ENCODE peak calls at places on chromosomes 4 and X, in six cellular contexts. L is naive thymus-derived CD8-positive, alpha-beta T cell; D is GM23248; Y is cardiac muscle cell; O is M059J; U is left lung. T is an unnamed sample.

GRCh38 chr4:88457307-88458090 is 580 bp downstream of the HERC5 start:
- DNase-seq in L (peak; percentile 38), D (peak; percentile 65), Y (peak; percentile 66), O (peak; percentile 52), U (peak; percentile 91), T (peak; percentile 26)

GRCh38 chr4:158824425-158825274 is 55.8 kb downstream of the FNIP2 start:
- DNase-seq in L (no peak), D (peak; percentile 67), Y (peak; percentile 37), O (peak; percentile 55), U (no peak), T (no peak)

GRCh38 chrX:117969337-117969736 is 147.3 kb downstream of the KLHL13 start:
- DNase-seq in L (no peak), D (no peak), Y (no peak), O (no peak), U (no peak), T (no peak)

GRCh38 chrX:23888887-23889501 is 18.7 kb downstream of the APOO start:
- DNase-seq in L (no peak), D (peak; percentile 50), Y (no peak), O (peak; percentile 60), U (no peak), T (no peak)

GRCh38 chr4:185384877-185385465 is 10.8 kb downstream of the LRP2BP start:
- DNase-seq in L (no peak), D (no peak), Y (no peak), O (no peak), U (no peak), T (no peak)

GRCh38 chr4:53702334-53703266 is 111.3 kb upstream of the LNX1 start:
- DNase-seq in L (no peak), D (peak; percentile 86), Y (peak; percentile 16), O (peak; percentile 88), U (peak; percentile 85), T (peak; percentile 82)

GRCh38 chr4:116358633-116359222 is 726.6 kb downstream of the TRAM1L1 start:
- DNase-seq in L (no peak), D (peak; percentile 72), Y (peak; percentile 65), O (peak; percentile 58), U (no peak), T (no peak)

GRCh38 chrX:2679534-2680485 is 11.3 kb upstream of the CD99 start:
- DNase-seq in L (no peak), D (no peak), Y (no peak), O (peak; percentile 62), U (no peak), T (no peak)

GRCh38 chr4:38190717-38191178 is 230.6 kb downstream of the PTTG2 start:
- DNase-seq in L (no peak), D (peak; percentile 62), Y (peak; percentile 51), O (peak; percentile 90), U (no peak), T (peak; percentile 34)

GRCh38 chr4:5039800-5040199 is 11.5 kb upstream of the STK32B start:
- DNase-seq in L (no peak), D (no peak), Y (no peak), O (no peak), U (no peak), T (no peak)

GRCh38 chr4:19832388-19832787 is 419.3 kb upstream of the SLIT2 start:
- DNase-seq in L (no peak), D (peak; percentile 63), Y (no peak), O (peak; percentile 22), U (no peak), T (no peak)

GRCh38 chr4:81164623-81165416 is 50.2 kb downstream of the PRKG2 start:
- DNase-seq in L (no peak), D (peak; percentile 88), Y (no peak), O (peak; percentile 88), U (no peak), T (no peak)

GRCh38 chr4:7424553-7425111 is 10.1 kb downstream of the PSAPL1 start:
- DNase-seq in L (no peak), D (no peak), Y (no peak), O (no peak), U (peak; percentile 58), T (peak; percentile 57)

GRCh38 chrX:9337056-9337455 is 127.8 kb upstream of the TBL1X start:
- DNase-seq in L (no peak), D (peak; percentile 76), Y (no peak), O (no peak), U (no peak), T (peak; percentile 31)

GRCh38 chr4:153514001-153514526 is 47.9 kb downstream of the TMEM131L start:
- DNase-seq in L (no peak), D (peak; percentile 89), Y (no peak), O (peak; percentile 72), U (no peak), T (no peak)

GRCh38 chr4:88792268-88792781 is 94.7 kb upstream of the NAP1L5 start:
- DNase-seq in L (no peak), D (peak; percentile 86), Y (no peak), O (peak; percentile 73), U (no peak), T (no peak)

GRCh38 chrX:46554942-46555341 is 9.7 kb upstream of the ZNF674 start:
- DNase-seq in L (no peak), D (peak; percentile 62), Y (no peak), O (peak; percentile 34), U (no peak), T (no peak)

GRCh38 chr4:15765910-15766703 is 12.0 kb upstream of the CD38 start:
- DNase-seq in L (no peak), D (no peak), Y (no peak), O (peak; percentile 45), U (no peak), T (no peak)

GRCh38 chrX:45850197-45850774 is 649.6 kb upstream of the DIPK2B start:
- DNase-seq in L (no peak), D (peak; percentile 27), Y (peak; percentile 1), O (peak; percentile 56), U (no peak), T (no peak)

GRCh38 chrX:103656623-103657022 is 27.8 kb downstream of the TCEAL1 start:
- DNase-seq in L (no peak), D (peak; percentile 90), Y (no peak), O (peak; percentile 98), U (no peak), T (no peak)

GRCh38 chr4:62940229-62940628 is 1469.0 kb downstream of the TECRL start:
- DNase-seq in L (no peak), D (no peak), Y (no peak), O (no peak), U (no peak), T (no peak)

GRCh38 chr4:137124278-137124932 is 407.9 kb downstream of the PCDH18 start:
- DNase-seq in L (no peak), D (peak; percentile 87), Y (peak; percentile 60), O (peak; percentile 55), U (no peak), T (no peak)

GRCh38 chrX:727738-728621 is 97.4 kb downstream of the SHOX start:
- DNase-seq in L (no peak), D (peak; percentile 4), Y (peak; percentile 45), O (peak; percentile 1), U (no peak), T (no peak)

GRCh38 chr4:138560448-138560847 is 318.3 kb upstream of the SLC7A11 start:
- DNase-seq in L (no peak), D (no peak), Y (no peak), O (no peak), U (peak; percentile 53), T (no peak)

GRCh38 chr4:1512738-1513660 is 106.8 kb upstream of the NKX1-1 start:
- DNase-seq in L (peak; percentile 32), D (peak; percentile 52), Y (peak; percentile 79), O (no peak), U (peak; percentile 84), T (no peak)

GRCh38 chrX:5632061-5632614 is 596.5 kb downstream of the NLGN4X start:
- DNase-seq in L (no peak), D (no peak), Y (peak; percentile 38), O (no peak), U (no peak), T (no peak)

GRCh38 chr4:143616771-143617170 is 83.7 kb downstream of the FREM3 start:
- DNase-seq in L (no peak), D (peak; percentile 59), Y (no peak), O (peak; percentile 78), U (no peak), T (no peak)

GRCh38 chrX:145823132-145823531 is 5.5 kb downstream of the SLITRK2 start:
- DNase-seq in L (no peak), D (no peak), Y (no peak), O (no peak), U (no peak), T (no peak)

GRCh38 chr4:18479825-18480224 is 458.3 kb upstream of the LCORL start:
- DNase-seq in L (no peak), D (no peak), Y (no peak), O (no peak), U (no peak), T (no peak)

GRCh38 chr4:76948441-76949292 is 885 bp upstream of the SEPTIN11 start:
- DNase-seq in L (peak; percentile 48), D (peak; percentile 86), Y (peak; percentile 94), O (peak; percentile 46), U (peak; percentile 90), T (peak; percentile 77)

GRCh38 chrX:43971966-43972961 is 926 bp downstream of the NDP start:
- DNase-seq in L (no peak), D (no peak), Y (no peak), O (peak; percentile 64), U (no peak), T (no peak)